ENCODE peak calls at places on chromosomes 11 and 22, in seven cellular contexts. F is Karpas-422; E is lung; S is BE2C; H is naive thymus-derived CD4-positive, alpha-beta T cell; Q is fibroblast of lung; U is GM23248. V is an unnamed sample.

GRCh38 chr22:38427465-38427864 is 27.5 kb downstream of the KCNJ4 start:
- DNase-seq in H (no peak), F (no peak), S (no peak), E (no peak), Q (no peak), U (no peak), V (no peak)

GRCh38 chr11:76617553-76618265 is 52.8 kb downstream of the LRRC32 start:
- DNase-seq in S (no peak), H (no peak), F (no peak), Q (peak; percentile 28), E (no peak), U (peak; percentile 83), V (no peak)

GRCh38 chr22:32868928-32869327 is 67.4 kb downstream of the TIMP3 start:
- DNase-seq in F (no peak), Q (no peak), U (peak; percentile 4), S (no peak), H (no peak), E (no peak), V (no peak)

GRCh38 chr22:42947211-42947990 is 67.5 kb downstream of the PACSIN2 start:
- DNase-seq in E (no peak), S (peak; percentile 63), H (no peak), U (no peak), Q (no peak), F (no peak), V (peak; percentile 74)

GRCh38 chr11:2791521-2792375 is 92.0 kb upstream of the KCNQ1OT1 start:
- DNase-seq in F (no peak), S (peak; percentile 1), U (no peak), E (no peak), H (no peak), Q (no peak), V (peak; percentile 21)

GRCh38 chr22:19974233-19974861 is 32.7 kb upstream of the TXNRD2 start:
- DNase-seq in S (peak; percentile 94), F (peak; percentile 95), Q (peak; percentile 32), U (peak; percentile 63), H (no peak), E (peak; percentile 48), V (no peak)

GRCh38 chr22:41481131-41481830 is 12.4 kb downstream of the ACO2 start:
- DNase-seq in F (no peak), U (peak; percentile 58), S (no peak), H (no peak), Q (peak; percentile 18), E (peak; percentile 61), V (no peak)

GRCh38 chr11:128685383-128686044 is 8.4 kb upstream of the FLI1 start:
- DNase-seq in Q (no peak), H (no peak), U (no peak), F (no peak), S (no peak), E (no peak), V (no peak)

GRCh38 chr11:86408845-86409244 is 34.2 kb downstream of the CCDC81 start:
- DNase-seq in Q (peak; percentile 5), U (peak; percentile 34), E (no peak), S (no peak), H (no peak), F (no peak), V (no peak)

GRCh38 chr11:72100009-72100408 is 3.1 kb downstream of the LAMTOR1 start:
- DNase-seq in F (no peak), Q (no peak), S (no peak), E (no peak), H (no peak), U (no peak), V (no peak)

GRCh38 chr11:11022126-11022730 is 164.4 kb upstream of the ZBED5 start:
- DNase-seq in F (peak; percentile 68), U (peak; percentile 48), S (no peak), H (no peak), E (no peak), Q (peak; percentile 52), V (no peak)

GRCh38 chr11:113142508-113142907 is 171.9 kb upstream of the TTC12 start:
- DNase-seq in F (no peak), S (no peak), H (no peak), Q (no peak), E (no peak), U (no peak), V (no peak)

GRCh38 chr11:26105762-26106423 is 226.0 kb upstream of the ANO3 start:
- DNase-seq in F (no peak), S (no peak), E (no peak), U (no peak), Q (no peak), H (no peak), V (no peak)

GRCh38 chr11:36672815-36673450 is 74.9 kb upstream of the RAG2 start:
- DNase-seq in S (peak; percentile 10), U (peak; percentile 52), F (peak; percentile 77), E (no peak), H (no peak), Q (peak; percentile 61), V (no peak)

GRCh38 chr11:93370260-93370659 is 39.7 kb downstream of the DEUP1 start:
- DNase-seq in H (no peak), Q (peak; percentile 8), U (peak; percentile 25), E (no peak), F (no peak), S (no peak), V (no peak)

GRCh38 chr22:40423882-40424640 is 53.7 kb downstream of the SGSM3 start:
- DNase-seq in Q (no peak), E (no peak), H (no peak), S (no peak), U (no peak), F (no peak), V (no peak)

DNA sequence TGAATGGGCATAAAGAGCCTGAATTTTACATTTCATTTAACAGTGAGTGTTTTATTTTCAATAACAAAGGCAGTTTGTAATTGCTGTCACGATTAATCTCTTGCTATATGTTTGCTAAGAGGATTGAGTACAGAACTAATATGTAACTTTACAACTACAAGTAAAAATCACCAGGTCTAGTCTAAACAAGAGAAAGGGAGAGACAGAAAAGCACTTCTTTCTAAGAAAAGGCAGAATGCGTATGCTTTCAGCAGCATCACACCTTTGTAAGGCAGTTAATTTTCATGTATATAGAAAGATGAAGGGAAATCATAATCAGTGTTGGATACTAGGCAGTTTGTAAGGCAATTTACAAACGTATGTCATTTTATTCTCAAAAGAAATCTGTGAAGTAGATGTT is 169.8 kb downstream of the NELL1 start:
- DNase-seq in E (no peak), S (no peak), Q (no peak), H (no peak), F (no peak), U (no peak), V (no peak)
- H3K27me3 ChIP-seq in E (no peaks in the 10 kb centered on the region), S (no peaks in the 10 kb centered on the region), Q (no peaks in the 10 kb centered on the region), H (no peaks in the 10 kb centered on the region), F (no peaks in the 10 kb centered on the region), U (no peaks in the 10 kb centered on the region), V (no peaks in the 10 kb centered on the region)

GRCh38 chr22:49963647-49964026 is 3.1 kb downstream of the PIM3 start:
- DNase-seq in Q (no peak), U (no peak), E (peak; percentile 32), S (peak; percentile 29), F (no peak), H (no peak), V (peak; percentile 28)

GRCh38 chr22:49961601-49962011 is 1.0 kb downstream of the PIM3 start:
- DNase-seq in H (no peak), S (peak; percentile 41), U (no peak), E (peak; percentile 31), F (no peak), Q (no peak), V (peak; percentile 50)

GRCh38 chr22:49964136-49964492 is 3.5 kb downstream of the PIM3 start:
- DNase-seq in U (no peak), F (no peak), Q (no peak), E (peak; percentile 30), S (peak; percentile 8), H (peak; percentile 14), V (no peak)

GRCh38 chr22:49962012-49962750 is 1.6 kb downstream of the PIM3 start:
- DNase-seq in F (peak; percentile 56), E (peak; percentile 89), U (peak; percentile 92), Q (peak; percentile 93), H (peak; percentile 67), S (peak; percentile 88), V (peak; percentile 95)

DNA sequence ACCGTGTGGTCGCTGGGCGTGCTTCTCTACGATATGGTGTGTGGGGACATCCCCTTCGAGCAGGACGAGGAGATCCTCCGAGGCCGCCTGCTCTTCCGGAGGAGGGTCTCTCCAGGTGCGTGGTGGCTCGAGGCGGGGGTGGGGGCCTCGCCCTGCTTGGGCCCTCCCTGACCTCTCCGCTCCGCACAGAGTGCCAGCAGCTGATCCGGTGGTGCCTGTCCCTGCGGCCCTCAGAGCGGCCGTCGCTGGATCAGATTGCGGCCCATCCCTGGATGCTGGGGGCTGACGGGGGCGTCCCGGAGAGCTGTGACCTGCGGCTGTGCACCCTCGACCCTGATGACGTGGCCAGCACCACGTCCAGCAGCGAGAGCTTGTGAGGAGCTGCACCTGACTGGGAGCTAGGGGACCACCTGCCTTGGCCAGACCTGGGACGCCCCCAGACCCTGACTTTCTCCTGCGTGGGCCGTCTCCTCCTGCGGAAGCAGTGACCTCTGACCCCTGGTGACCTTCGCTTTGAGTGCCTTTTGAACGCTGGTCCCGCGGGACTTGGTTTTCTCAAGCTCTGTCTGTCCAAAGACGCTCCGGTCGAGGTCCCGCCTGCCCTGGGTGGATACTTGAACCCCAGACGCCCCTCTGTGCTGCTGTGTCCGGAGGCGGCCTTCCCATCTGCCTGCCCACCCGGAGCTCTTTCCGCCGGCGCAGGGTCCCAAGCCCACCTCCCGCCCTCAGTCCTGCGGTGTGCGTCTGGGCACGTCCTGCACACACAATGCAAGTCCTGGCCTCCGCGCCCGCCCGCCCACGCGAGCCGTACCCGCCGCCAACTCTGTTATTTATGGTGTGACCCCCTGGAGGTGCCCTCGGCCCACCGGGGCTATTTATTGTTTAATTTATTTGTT is 2.4 kb downstream of the PIM3 start:
- DNase-seq in Q (no peak), S (no peak), F (no peak), U (no peak), E (peak; percentile 42), H (peak; percentile 6), V (peak; percentile 68)
- H3K4me1 ChIP-seq in Q (peaks cover 31% of the 10 kb centered on the region), S (peaks cover 23% of the 10 kb centered on the region), F (peaks cover 37% of the 10 kb centered on the region), U (peaks cover 5% of the 10 kb centered on the region), E (peaks cover 46% of the 10 kb centered on the region), H (peaks cover 27% of the 10 kb centered on the region), V (peaks cover 63% of the 10 kb centered on the region)

DNA sequence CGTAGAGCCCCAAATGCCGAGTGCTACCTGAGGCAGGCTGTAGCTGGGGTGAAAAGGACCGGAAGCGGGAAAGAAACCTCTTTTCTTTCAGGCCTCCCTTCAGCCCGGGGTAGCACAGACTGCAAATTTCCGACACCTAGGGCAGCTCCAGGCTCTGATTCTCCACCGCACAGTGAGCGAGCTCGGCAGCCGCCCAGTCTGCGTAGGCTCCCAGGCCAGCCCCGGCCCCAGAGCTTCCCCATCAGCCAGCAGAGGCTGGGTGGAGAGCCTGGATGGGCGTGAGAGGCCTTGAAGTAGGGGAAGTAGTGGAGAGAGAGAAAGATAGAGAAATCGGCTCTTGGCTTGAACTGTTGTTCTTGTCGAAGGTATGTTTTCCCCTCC is 9.3 kb upstream of the PAX6 start:
- DNase-seq in E (no peak), S (no peak), H (no peak), Q (no peak), U (no peak), F (no peak), V (no peak)
- H3K27me3 ChIP-seq in E (peaks cover 36% of the 10 kb centered on the region), S (peaks cover 99% of the 10 kb centered on the region), H (peaks cover 57% of the 10 kb centered on the region), Q (peaks cover 92% of the 10 kb centered on the region), U (peaks cover 94% of the 10 kb centered on the region), F (no peaks in the 10 kb centered on the region), V (peaks cover 49% of the 10 kb centered on the region)

DNA sequence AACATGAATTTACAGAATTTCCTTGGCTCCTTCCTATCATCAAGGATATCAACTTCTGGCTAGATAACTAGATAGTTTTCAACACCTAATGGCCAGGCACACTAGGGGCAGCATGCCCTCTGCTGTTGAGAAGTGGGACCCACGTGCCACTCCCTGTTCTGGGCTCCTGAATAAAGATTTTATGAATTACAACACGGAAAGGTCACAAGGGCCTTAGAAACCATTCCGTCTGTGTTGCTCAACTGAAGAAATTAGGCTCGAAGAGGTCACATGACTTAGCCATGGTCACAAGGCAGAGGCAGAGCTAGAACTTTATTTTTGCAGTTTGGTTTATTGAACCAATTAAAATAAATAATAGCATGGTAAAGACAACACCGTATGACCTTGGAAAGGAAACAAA is 36.0 kb downstream of the PRCP start:
- DNase-seq in E (peak; percentile 52), S (peak; percentile 63), H (no peak), U (peak; percentile 68), F (peak; percentile 89), Q (peak; percentile 90), V (peak; percentile 54)
- H3K4me1 ChIP-seq in E (peaks cover 1% of the 10 kb centered on the region), S (peaks cover 14% of the 10 kb centered on the region), H (peaks cover 4% of the 10 kb centered on the region), U (peaks cover 24% of the 10 kb centered on the region), F (peaks cover 25% of the 10 kb centered on the region), Q (peaks cover 8% of the 10 kb centered on the region), V (no peaks in the 10 kb centered on the region)

V was measured in right lobe of liver.